ENCODE peak calls at places on chromosomes 16 and 17, in five cellular contexts. E is breast epithelium, K is HepG2, X is stomach, W is H1. I is an unnamed sample.

GRCh38 chr17:38453951-38454421 is 25.7 kb downstream of the ARHGAP23 start:
- DNase-seq in E (peak), W (no peak), X (no peak), K (no peak), I (no peak)

GRCh38 chr17:72150632-72151460 is 30.0 kb downstream of the SOX9 start:
- DNase-seq in W (peak), E (no peak), X (no peak), K (no peak), I (no peak)

GRCh38 chr17:76702941-76703637 is 7.7 kb downstream of the MXRA7 start:
- DNase-seq in W (no peak), E (no peak), X (no peak), K (no peak), I (no peak)

GRCh38 chr17:68821860-68822693 is 133.1 kb downstream of the ABCA8 start:
- DNase-seq in W (no peak), K (peak), X (no peak), E (no peak), I (no peak)

GRCh38 chr17:37220609-37220953 is 155.2 kb upstream of the C17orf78 start:
- DNase-seq in X (no peak), K (no peak), E (no peak), W (no peak), I (no peak)

GRCh38 chr17:4533522-4534502 is 21.4 kb downstream of the MYBBP1A start:
- DNase-seq in K (peak), X (peak), W (no peak), E (no peak), I (no peak)

GRCh38 chr17:29734640-29735039 is 111.9 kb upstream of the CORO6 start:
- DNase-seq in X (no peak), E (no peak), K (peak), W (no peak), I (no peak)

GRCh38 chr17:73249700-73250099 is 12.0 kb downstream of the CPSF4L start:
- DNase-seq in K (no peak), X (no peak), E (no peak), W (no peak), I (no peak)

GRCh38 chr16:5944971-5945370 is 847.4 kb upstream of the EEF2KMT start:
- DNase-seq in K (no peak), E (no peak), X (no peak), W (no peak), I (no peak)

GRCh38 chr17:40561871-40562611 is 3.2 kb downstream of the CCR7 start:
- DNase-seq in X (peak), W (no peak), K (no peak), E (no peak), I (peak)

GRCh38 chr17:5522476-5522875 is 36.1 kb downstream of the MIS12 start:
- DNase-seq in E (no peak), X (no peak), W (no peak), K (no peak), I (no peak)

GRCh38 chr16:75207831-75208230 is 870 bp upstream of the CTRB2 start:
- DNase-seq in X (no peak), E (no peak), K (no peak), W (no peak), I (no peak)

GRCh38 chr16:54077412-54077821 is 209.2 kb downstream of the IRX3 start:
- DNase-seq in W (no peak), K (no peak), X (no peak), E (no peak), I (no peak)

GRCh38 chr17:63647065-63647725 is 25.0 kb downstream of the MAP3K3 start:
- DNase-seq in W (no peak), K (no peak), X (no peak), E (peak), I (no peak)

GRCh38 chr17:38926290-38927070 is 1.1 kb downstream of the LASP1NB start:
- DNase-seq in X (peak), E (no peak), K (no peak), W (no peak), I (peak)

GRCh38 chr17:79632432-79632735 is 21.5 kb upstream of the RBFOX3 start:
- DNase-seq in K (no peak), W (peak), X (peak), E (no peak), I (peak)

GRCh38 chr17:45261577-45262515 is at the start of gene SPATA32:
- DNase-seq in X (peak), W (peak), K (no peak), E (no peak), I (peak)

GRCh38 chr17:17780941-17781590 is 55.7 kb downstream of the SREBF1 start:
- DNase-seq in W (peak), X (peak), K (no peak), E (peak), I (no peak)

GRCh38 chr17:14781123-14781522 is 480.2 kb downstream of the HS3ST3B1 start:
- DNase-seq in K (no peak), E (no peak), X (no peak), W (no peak), I (no peak)

GRCh38 chr16:12565423-12565822 is 238.3 kb downstream of the CPPED1 start:
- DNase-seq in W (no peak), X (no peak), E (no peak), K (no peak), I (no peak)

GRCh38 chr16:73000020-73000906 is 47.7 kb downstream of the ZFHX3 start:
- DNase-seq in X (no peak), E (peak), K (peak), W (no peak), I (no peak)

GRCh38 chr17:4497101-4497824 is 1.4 kb upstream of the SPNS2 start:
- DNase-seq in X (no peak), W (no peak), E (no peak), K (no peak), I (no peak)

GRCh38 chr16:20650400-20651159 is 46.9 kb downstream of the ACSM1 start:
- DNase-seq in K (no peak), E (no peak), X (no peak), W (no peak), I (no peak)

GRCh38 chr16:7324306-7324705 is 8.3 kb upstream of the RBFOX1 start:
- DNase-seq in X (no peak), W (no peak), K (no peak), E (no peak), I (no peak)

GRCh38 chr17:67425571-67426160 is 48.6 kb downstream of the PITPNC1 start:
- DNase-seq in W (no peak), X (no peak), K (no peak), E (no peak), I (no peak)

GRCh38 chr17:72145562-72145961 is 24.7 kb downstream of the SOX9 start:
- DNase-seq in K (no peak), W (no peak), X (no peak), E (no peak), I (no peak)

GRCh38 chr17:9239260-9239820 is 218.0 kb downstream of the NTN1 start:
- DNase-seq in E (no peak), W (no peak), X (peak), K (no peak), I (peak)

GRCh38 chr17:50042211-50042610 is 13.7 kb upstream of the ITGA3 start:
- DNase-seq in W (no peak), X (no peak), E (no peak), K (no peak), I (no peak)

GRCh38 chr16:61165797-61166196 is 870.4 kb downstream of the CDH8 start:
- DNase-seq in E (no peak), W (no peak), K (no peak), X (no peak), I (no peak)

GRCh38 chr17:29103341-29103740 is 60.4 kb downstream of the PIPOX start:
- DNase-seq in W (no peak), X (no peak), E (no peak), K (no peak), I (no peak)

GRCh38 chr17:45326566-45326965 is 9.7 kb upstream of the MAP3K14 start:
- DNase-seq in W (no peak), E (no peak), X (peak), K (no peak), I (no peak)

GRCh38 chr16:68466174-68466573 is 17.9 kb upstream of the SMPD3 start:
- DNase-seq in E (no peak), K (no peak), W (no peak), X (no peak), I (no peak)

GRCh38 chr17:16585796-16586195 is 16.8 kb upstream of the ZNF287 start:
- DNase-seq in W (no peak), E (no peak), X (no peak), K (no peak), I (no peak)

GRCh38 chr17:16589097-16589969 is 20.3 kb upstream of the ZNF287 start:
- DNase-seq in W (peak), K (peak), X (peak), E (peak), I (peak)

GRCh38 chr17:16583781-16584180 is 14.8 kb upstream of the ZNF287 start:
- DNase-seq in E (no peak), X (no peak), K (no peak), W (no peak), I (no peak)

DNA sequence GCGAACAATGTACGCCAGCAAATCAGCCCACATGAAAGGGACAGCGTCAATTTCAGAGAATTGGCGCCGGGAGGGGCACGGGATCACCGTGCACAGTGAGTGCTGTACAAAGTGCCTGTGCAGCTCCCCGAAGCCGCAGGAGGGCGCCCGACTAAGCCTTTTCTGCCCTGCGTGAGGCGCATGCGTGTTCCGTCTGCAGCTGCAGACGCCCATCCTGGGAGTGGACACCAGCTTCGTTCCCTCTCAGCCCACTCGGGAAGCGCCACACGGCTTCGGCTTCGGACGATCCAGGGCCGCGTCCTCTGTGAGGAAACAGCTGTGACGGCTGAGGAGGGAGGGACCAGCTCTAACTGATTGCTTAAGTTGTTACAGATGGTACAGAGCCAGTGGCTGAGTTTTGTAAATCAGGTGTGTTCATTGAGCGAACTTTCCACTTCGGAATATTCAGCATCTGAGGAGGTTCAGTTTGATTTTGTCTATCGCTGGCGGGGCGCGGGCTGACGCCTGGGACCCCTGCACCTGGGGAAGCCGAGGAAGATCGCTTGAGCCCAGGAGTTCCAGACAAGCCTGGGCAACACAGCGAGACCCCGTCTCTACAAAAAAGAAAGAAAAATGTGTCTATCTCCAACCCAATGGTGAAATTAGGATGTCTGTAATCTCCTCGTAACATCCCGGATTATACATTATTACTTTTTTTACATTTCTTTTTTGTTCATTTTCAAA is 15.4 kb upstream of the ZNF287 start:
- DNase-seq in W (peak), E (peak), K (peak), X (peak), I (peak)
- TF ChIP-seq POLR2AphosphoS5 in W (no peak), E (peak), K (peak), X (no peak), I (peak)

GRCh38 chr16:84754353-84754856 is 54.6 kb downstream of the USP10 start:
- DNase-seq in K (peak), E (peak), W (peak), X (peak), I (no peak)
- TF ChIP-seq POLR2AphosphoS5 in K (no peak), E (no peak), W (no peak), X (no peak), I (no peak)

GRCh38 chr16:30743690-30744089 is 4.5 kb upstream of the PHKG2 start:
- DNase-seq in E (no peak), X (no peak), K (no peak), W (no peak), I (no peak)
- TF ChIP-seq POLR2AphosphoS5 in E (no peak), X (no peak), K (no peak), W (no peak), I (peak)

GRCh38 chr16:89317729-89318429 is 100.4 kb downstream of the ZNF778 start:
- DNase-seq in X (no peak), W (no peak), E (no peak), K (no peak), I (peak)
- TF ChIP-seq POLR2AphosphoS5 in X (no peak), W (no peak), E (no peak), K (no peak), I (no peak)

DNA sequence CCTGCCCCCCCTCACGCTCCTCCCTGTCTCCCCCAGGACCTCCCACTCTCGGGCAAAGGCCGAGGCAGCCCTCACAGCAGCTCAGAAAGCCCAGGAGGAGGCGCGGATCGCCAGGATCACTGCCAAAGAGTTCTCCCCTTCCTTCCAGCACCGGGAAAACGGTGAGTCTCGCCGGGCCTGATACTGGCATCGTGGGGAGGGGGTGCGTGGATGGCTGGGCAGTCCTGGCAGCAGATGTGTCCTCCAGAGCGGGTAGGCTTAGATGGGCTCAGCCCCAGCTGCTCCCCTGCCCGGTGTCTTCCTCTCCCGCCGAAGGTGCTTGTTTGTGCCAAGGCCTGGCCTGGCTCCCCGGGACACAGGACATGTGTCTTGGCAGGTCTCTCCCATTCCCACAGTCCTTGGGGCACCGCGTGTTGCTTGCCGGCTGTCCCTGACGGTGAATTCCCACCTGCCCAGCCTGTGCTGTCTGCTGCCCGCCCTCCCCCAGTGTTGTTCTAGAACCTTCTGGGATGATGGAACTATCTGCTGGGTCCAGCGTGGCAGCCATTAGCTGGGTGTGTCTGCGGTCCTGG is 81.6 kb downstream of the KLHDC4 start:
- DNase-seq in W (no peak), K (no peak), E (no peak), X (no peak), I (no peak)
- TF ChIP-seq POLR2AphosphoS5 in W (no peak), K (no peak), E (no peak), X (no peak), I (no peak)

DNA sequence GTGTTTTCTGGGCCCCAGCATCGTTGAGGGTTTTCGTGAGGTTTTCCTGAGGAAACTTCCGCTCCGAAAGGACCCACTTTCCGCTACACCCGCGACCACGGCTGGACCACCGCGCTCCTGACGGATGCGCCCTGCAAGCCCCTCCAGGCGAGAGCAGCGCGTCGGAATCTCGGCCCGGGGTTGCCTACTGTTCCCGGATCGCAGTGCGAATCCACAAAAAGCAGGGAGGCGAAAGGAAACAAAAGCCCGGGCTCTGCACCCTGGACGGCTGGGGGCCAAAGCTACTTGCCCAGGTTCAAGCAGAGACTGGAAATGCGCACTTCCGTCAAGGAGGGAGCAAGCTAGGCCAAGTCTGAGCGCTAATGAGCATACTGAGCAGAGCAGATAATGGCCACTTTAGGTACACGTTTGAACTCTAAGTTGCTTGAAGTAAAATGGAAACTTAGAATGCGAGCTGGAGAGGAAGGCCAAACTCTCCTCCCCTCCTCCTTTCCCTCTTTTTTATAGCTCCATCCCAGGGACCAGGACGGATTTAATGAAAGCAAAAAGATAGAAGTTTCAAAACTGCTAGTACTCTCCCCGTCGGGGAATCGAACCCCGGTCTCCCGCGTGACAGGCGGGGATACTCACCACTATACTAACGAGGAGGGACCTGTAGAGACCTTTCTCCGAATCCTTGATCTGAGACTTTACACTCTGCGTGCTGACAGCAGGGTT is 11.4 kb upstream of the AURKB start:
- DNase-seq in W (peak), E (peak), X (peak), K (no peak), I (peak)
- TF ChIP-seq POLR2AphosphoS5 in W (no peak), E (peak), X (peak), K (no peak), I (peak)

GRCh38 chr17:82734987-82735866 is at the start of gene FN3K:
- DNase-seq in K (peak), W (peak), E (no peak), X (peak), I (peak)
- TF ChIP-seq POLR2AphosphoS5 in K (peak), W (no peak), E (peak), X (peak), I (peak)

GRCh38 chr16:27315333-27316037 is 1.7 kb downstream of the IL4R start:
- DNase-seq in E (peak), X (peak), W (peak), K (peak), I (peak)
- TF ChIP-seq POLR2AphosphoS5 in E (peak), X (peak), W (no peak), K (no peak), I (peak)

GRCh38 chr17:20009052-20009301 is 182 bp upstream of the SPECC1 start:
- DNase-seq in E (no peak), W (no peak), K (no peak), X (no peak), I (no peak)
- TF ChIP-seq POLR2AphosphoS5 in E (no peak), W (no peak), K (no peak), X (no peak), I (no peak)

DNA sequence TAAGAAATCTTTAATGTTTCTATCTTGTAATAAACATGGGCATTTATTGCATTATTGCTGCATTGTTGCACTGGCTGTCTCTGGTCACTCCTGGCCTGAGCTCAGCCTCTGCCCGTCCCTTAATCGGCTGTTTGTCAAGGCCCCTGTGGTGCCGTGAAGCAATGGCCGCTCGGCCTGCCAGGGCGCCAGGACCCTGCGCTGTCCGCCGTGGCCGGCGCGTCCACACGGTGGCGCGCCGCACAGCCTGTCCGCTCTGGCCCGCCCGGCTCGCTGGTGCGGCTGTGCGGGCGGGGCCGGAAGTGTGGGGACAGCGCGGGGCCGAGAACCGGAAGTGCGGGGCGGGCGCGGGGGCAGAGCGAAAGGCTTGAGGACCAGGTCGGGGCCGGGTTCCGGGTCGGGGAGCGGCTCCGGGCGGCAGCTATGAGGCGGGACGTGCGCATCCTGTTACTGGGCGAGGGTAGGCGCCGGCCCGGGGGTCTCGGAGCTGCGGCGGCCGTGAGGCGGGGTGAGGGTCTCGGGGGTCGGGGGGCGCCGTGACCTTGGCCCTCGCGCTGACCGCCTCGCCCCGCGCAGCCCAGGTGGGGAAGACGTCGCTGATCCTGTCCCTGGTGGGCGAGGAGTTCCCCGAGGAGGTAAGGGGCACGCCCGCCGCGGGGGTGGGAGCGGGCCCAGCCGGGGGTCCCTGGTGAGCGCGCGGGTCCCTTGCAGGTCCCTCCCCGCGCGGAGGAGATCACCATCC is at the start of gene RHOT2:
- DNase-seq in W (peak), K (peak), X (peak), E (peak), I (peak)
- TF ChIP-seq POLR2AphosphoS5 in W (no peak), K (peak), X (peak), E (peak), I (peak)

I was measured in spleen.